ENCODE peak calls at places on chromosomes 4 and X, in five cellular contexts. One of them, this sample, is unnamed.

GRCh38 chr4:15291133-15291532 is 136.7 kb upstream of the C1QTNF7 start:
- DNase-seq in coronary artery: no peak
- DNase-seq in foreskin fibroblast: peak; percentile 52
- DNase-seq in right lobe of liver: no peak
- DNase-seq in colonic mucosa: no peak
- DNase-seq in this sample: no peak

GRCh38 chr4:46249106-46249505 is 125.3 kb upstream of the GABRG1 start:
- DNase-seq in coronary artery: no peak
- DNase-seq in foreskin fibroblast: no peak
- DNase-seq in right lobe of liver: no peak
- DNase-seq in colonic mucosa: no peak
- DNase-seq in this sample: no peak

GRCh38 chrX:130066975-130067615 is 43.2 kb downstream of the ELF4 start:
- DNase-seq in coronary artery: no peak
- DNase-seq in foreskin fibroblast: no peak
- DNase-seq in right lobe of liver: no peak
- DNase-seq in colonic mucosa: no peak
- DNase-seq in this sample: no peak

GRCh38 chr4:110850461-110851447 is 227.9 kb upstream of the PITX2 start:
- DNase-seq in coronary artery: no peak
- DNase-seq in foreskin fibroblast: no peak
- DNase-seq in right lobe of liver: no peak
- DNase-seq in colonic mucosa: peak; percentile 70
- DNase-seq in this sample: no peak

GRCh38 chrX:104696667-104697066 is 130.7 kb downstream of the IL1RAPL2 start:
- DNase-seq in coronary artery: no peak
- DNase-seq in foreskin fibroblast: no peak
- DNase-seq in right lobe of liver: no peak
- DNase-seq in colonic mucosa: no peak
- DNase-seq in this sample: no peak

GRCh38 chrX:37314526-37314925 is 34.6 kb upstream of the PRRG1 start:
- DNase-seq in coronary artery: no peak
- DNase-seq in foreskin fibroblast: peak; percentile 1
- DNase-seq in right lobe of liver: no peak
- DNase-seq in colonic mucosa: no peak
- DNase-seq in this sample: no peak

GRCh38 chrX:55758033-55758432 is 40.5 kb downstream of the RRAGB start:
- DNase-seq in coronary artery: no peak
- DNase-seq in foreskin fibroblast: peak; percentile 7
- DNase-seq in right lobe of liver: no peak
- DNase-seq in colonic mucosa: no peak
- DNase-seq in this sample: no peak

GRCh38 chr4:7324651-7325121 is 110.0 kb downstream of the PSAPL1 start:
- DNase-seq in coronary artery: no peak
- DNase-seq in foreskin fibroblast: no peak
- DNase-seq in right lobe of liver: no peak
- DNase-seq in colonic mucosa: no peak
- DNase-seq in this sample: no peak

GRCh38 chr4:113394730-113395530 is 345.5 kb downstream of the ANK2 start:
- DNase-seq in coronary artery: no peak
- DNase-seq in foreskin fibroblast: peak; percentile 70
- DNase-seq in right lobe of liver: no peak
- DNase-seq in colonic mucosa: peak; percentile 77
- DNase-seq in this sample: peak; percentile 58

GRCh38 chr4:140372607-140373327 is 679 bp upstream of the SCOC start:
- DNase-seq in coronary artery: no peak
- DNase-seq in foreskin fibroblast: no peak
- DNase-seq in right lobe of liver: no peak
- DNase-seq in colonic mucosa: no peak
- DNase-seq in this sample: peak; percentile 58

GRCh38 chr4:113901994-113902787 is 77.3 kb downstream of the ARSJ start:
- DNase-seq in coronary artery: no peak
- DNase-seq in foreskin fibroblast: no peak
- DNase-seq in right lobe of liver: peak; percentile 77
- DNase-seq in colonic mucosa: peak; percentile 79
- DNase-seq in this sample: peak; percentile 23

GRCh38 chr4:38671594-38671943 is 7.6 kb downstream of the KLF3 start:
- DNase-seq in coronary artery: no peak
- DNase-seq in foreskin fibroblast: no peak
- DNase-seq in right lobe of liver: no peak
- DNase-seq in colonic mucosa: no peak
- DNase-seq in this sample: no peak

GRCh38 chr4:6095023-6095817 is 77.0 kb upstream of the C4orf50 start:
- DNase-seq in coronary artery: no peak
- DNase-seq in foreskin fibroblast: no peak
- DNase-seq in right lobe of liver: no peak
- DNase-seq in colonic mucosa: no peak
- DNase-seq in this sample: no peak

GRCh38 chrX:9698566-9698965 is 67.1 kb downstream of the GPR143 start:
- DNase-seq in coronary artery: no peak
- DNase-seq in foreskin fibroblast: no peak
- DNase-seq in right lobe of liver: no peak
- DNase-seq in colonic mucosa: no peak
- DNase-seq in this sample: no peak

GRCh38 chrX:29470029-29470428 is 745.3 kb upstream of the MAGEB2 start:
- DNase-seq in coronary artery: no peak
- DNase-seq in foreskin fibroblast: peak; percentile 14
- DNase-seq in right lobe of liver: no peak
- DNase-seq in colonic mucosa: no peak
- DNase-seq in this sample: no peak

GRCh38 chr4:151667025-151667424 is 93.8 kb downstream of the GATB start:
- DNase-seq in coronary artery: no peak
- DNase-seq in foreskin fibroblast: peak; percentile 68
- DNase-seq in right lobe of liver: no peak
- DNase-seq in colonic mucosa: no peak
- DNase-seq in this sample: no peak

GRCh38 chr4:94595880-94596483 is 144.2 kb downstream of the PDLIM5 start:
- DNase-seq in coronary artery: no peak
- DNase-seq in foreskin fibroblast: peak; percentile 22
- DNase-seq in right lobe of liver: no peak
- DNase-seq in colonic mucosa: no peak
- DNase-seq in this sample: peak; percentile 41

GRCh38 chrX:109535578-109535977 is 1.1 kb upstream of the NXT2 start:
- DNase-seq in coronary artery: no peak
- DNase-seq in foreskin fibroblast: no peak
- DNase-seq in right lobe of liver: no peak
- DNase-seq in colonic mucosa: no peak
- DNase-seq in this sample: no peak
- TF ChIP-seq CTCF in coronary artery: no peak
- TF ChIP-seq CTCF in foreskin fibroblast: no peak
- TF ChIP-seq CTCF in right lobe of liver: no peak
- TF ChIP-seq CTCF in colonic mucosa: no peak
- TF ChIP-seq CTCF in this sample: no peak

DNA sequence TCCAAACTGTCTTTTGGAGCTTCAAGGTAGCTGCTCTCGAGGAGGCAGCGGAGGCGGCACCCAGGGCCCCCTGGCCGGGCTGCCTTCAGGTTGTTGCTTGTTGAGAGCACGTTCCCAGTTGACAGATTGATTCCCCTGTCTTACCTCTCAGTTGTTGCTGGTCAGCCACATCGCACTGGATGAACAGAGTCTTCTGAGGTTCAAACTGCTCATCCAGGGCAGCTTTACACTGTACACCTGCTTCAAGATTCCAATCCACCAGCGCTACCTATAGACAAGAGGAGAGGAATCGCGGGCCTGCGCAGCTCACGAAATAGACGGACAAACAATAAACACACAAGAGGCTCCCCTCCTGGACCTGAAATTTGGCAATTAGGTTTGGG is 497 bp downstream of the HPGD start:
- DNase-seq in coronary artery: no peak
- DNase-seq in foreskin fibroblast: no peak
- DNase-seq in right lobe of liver: no peak
- DNase-seq in colonic mucosa: peak; percentile 67
- DNase-seq in this sample: peak; percentile 13
- TF ChIP-seq CTCF in coronary artery: no peak
- TF ChIP-seq CTCF in foreskin fibroblast: no peak
- TF ChIP-seq CTCF in right lobe of liver: no peak
- TF ChIP-seq CTCF in colonic mucosa: no peak
- TF ChIP-seq CTCF in this sample: no peak

DNA sequence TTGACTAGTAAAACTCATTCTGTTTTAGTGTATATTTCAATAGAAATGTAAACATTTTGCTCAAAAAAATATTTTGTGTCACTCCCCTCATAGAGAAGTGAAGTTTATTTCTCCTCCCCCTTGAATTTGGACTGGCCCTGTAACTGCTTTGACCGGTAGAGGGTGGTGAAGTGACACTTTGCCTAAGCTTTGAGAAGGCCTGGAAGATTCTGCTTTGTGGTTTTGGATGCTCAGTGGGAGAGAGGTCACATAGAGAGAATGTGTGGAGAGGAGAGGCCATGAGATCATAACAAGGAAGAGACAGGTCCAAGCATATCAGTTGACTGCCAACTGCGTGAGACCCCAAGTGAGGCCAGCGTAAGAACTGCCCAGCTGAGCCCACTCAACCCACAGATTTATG is 19.1 kb upstream of the ARX start:
- DNase-seq in coronary artery: no peak
- DNase-seq in foreskin fibroblast: no peak
- DNase-seq in right lobe of liver: no peak
- DNase-seq in colonic mucosa: no peak
- DNase-seq in this sample: no peak
- TF ChIP-seq CTCF in coronary artery: no peak
- TF ChIP-seq CTCF in foreskin fibroblast: peak; percentile 9
- TF ChIP-seq CTCF in right lobe of liver: no peak
- TF ChIP-seq CTCF in colonic mucosa: no peak
- TF ChIP-seq CTCF in this sample: no peak

GRCh38 chr4:98343640-98344039 is 82.5 kb downstream of the RAP1GDS1 start:
- DNase-seq in coronary artery: no peak
- DNase-seq in foreskin fibroblast: no peak
- DNase-seq in right lobe of liver: no peak
- DNase-seq in colonic mucosa: no peak
- DNase-seq in this sample: no peak

GRCh38 chr4:98345838-98346237 is 84.7 kb downstream of the RAP1GDS1 start:
- DNase-seq in coronary artery: no peak
- DNase-seq in foreskin fibroblast: no peak
- DNase-seq in right lobe of liver: no peak
- DNase-seq in colonic mucosa: no peak
- DNase-seq in this sample: no peak

GRCh38 chr4:98338761-98339438 is 77.7 kb downstream of the RAP1GDS1 start:
- DNase-seq in coronary artery: no peak
- DNase-seq in foreskin fibroblast: no peak
- DNase-seq in right lobe of liver: no peak
- DNase-seq in colonic mucosa: no peak
- DNase-seq in this sample: no peak

DNA sequence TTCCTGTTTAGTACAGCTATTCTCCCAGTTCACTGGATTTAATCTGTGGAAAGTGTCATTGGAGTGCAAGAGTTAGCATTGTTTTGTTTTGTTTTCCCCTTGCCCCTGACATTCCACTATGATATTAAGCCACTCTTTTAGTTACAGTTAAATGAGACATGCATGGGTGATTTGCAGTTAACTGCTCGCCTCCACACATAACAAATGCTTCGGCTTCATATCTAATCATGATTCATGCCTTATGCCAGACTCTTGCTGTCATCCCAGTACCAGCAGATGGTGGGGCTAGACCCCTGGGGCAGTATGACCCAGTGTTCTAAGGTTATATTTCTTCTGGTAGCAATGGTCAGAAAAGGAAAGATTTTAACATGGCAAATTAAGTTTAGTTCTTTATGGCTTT is 80.1 kb downstream of the RAP1GDS1 start:
- DNase-seq in coronary artery: no peak
- DNase-seq in foreskin fibroblast: peak; percentile 38
- DNase-seq in right lobe of liver: no peak
- DNase-seq in colonic mucosa: no peak
- DNase-seq in this sample: no peak
- TF ChIP-seq CTCF in coronary artery: no peak
- TF ChIP-seq CTCF in foreskin fibroblast: no peak
- TF ChIP-seq CTCF in right lobe of liver: no peak
- TF ChIP-seq CTCF in colonic mucosa: no peak
- TF ChIP-seq CTCF in this sample: no peak

GRCh38 chr4:84451546-84451945 is 47.5 kb downstream of the NKX6-1 start:
- DNase-seq in coronary artery: no peak
- DNase-seq in foreskin fibroblast: no peak
- DNase-seq in right lobe of liver: no peak
- DNase-seq in colonic mucosa: no peak
- DNase-seq in this sample: no peak
- TF ChIP-seq CTCF in coronary artery: no peak
- TF ChIP-seq CTCF in foreskin fibroblast: peak; percentile 56
- TF ChIP-seq CTCF in right lobe of liver: no peak
- TF ChIP-seq CTCF in colonic mucosa: no peak
- TF ChIP-seq CTCF in this sample: peak; percentile 10

GRCh38 chr4:121112530-121112929 is 40.2 kb upstream of the NDNF start:
- DNase-seq in coronary artery: no peak
- DNase-seq in foreskin fibroblast: no peak
- DNase-seq in right lobe of liver: no peak
- DNase-seq in colonic mucosa: no peak
- DNase-seq in this sample: no peak
- TF ChIP-seq CTCF in coronary artery: peak; percentile 27
- TF ChIP-seq CTCF in foreskin fibroblast: no peak
- TF ChIP-seq CTCF in right lobe of liver: peak; percentile 39
- TF ChIP-seq CTCF in colonic mucosa: peak; percentile 44
- TF ChIP-seq CTCF in this sample: peak; percentile 31

DNA sequence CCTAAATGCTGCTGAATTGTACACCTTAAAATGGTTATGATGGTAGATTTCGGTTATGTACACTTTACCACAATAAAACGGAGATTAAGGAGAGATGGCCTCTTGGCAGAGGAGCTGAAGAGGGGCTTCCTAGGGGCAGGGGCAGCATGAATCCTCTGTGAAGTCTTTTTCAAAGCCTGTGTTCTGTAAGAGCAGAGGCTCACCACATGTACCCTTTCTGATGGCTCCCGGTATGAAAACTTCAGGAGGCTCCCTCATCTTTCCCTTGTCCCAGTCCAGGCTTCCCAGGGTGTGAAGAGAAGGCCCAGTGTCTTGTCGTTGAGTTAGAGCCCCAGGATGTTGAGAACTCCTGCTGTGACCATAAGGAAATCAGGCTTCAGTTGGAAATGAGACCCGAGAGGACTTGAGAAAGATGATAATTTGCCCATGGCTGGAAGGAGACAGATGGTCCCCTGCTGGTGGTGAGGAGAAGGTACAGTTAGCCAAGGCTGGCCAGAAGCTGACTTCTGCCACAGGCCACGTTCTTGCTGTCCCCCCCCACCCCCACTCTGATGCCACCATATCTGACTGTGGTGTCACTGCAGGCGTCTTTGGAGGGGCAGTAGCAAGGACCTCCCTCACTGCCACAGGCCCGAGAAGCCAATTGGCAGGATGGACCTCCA is 31.8 kb upstream of the MTM1 start:
- DNase-seq in coronary artery: no peak
- DNase-seq in foreskin fibroblast: no peak
- DNase-seq in right lobe of liver: no peak
- DNase-seq in colonic mucosa: no peak
- DNase-seq in this sample: no peak
- TF ChIP-seq CTCF in coronary artery: no peak
- TF ChIP-seq CTCF in foreskin fibroblast: no peak
- TF ChIP-seq CTCF in right lobe of liver: peak; percentile 9
- TF ChIP-seq CTCF in colonic mucosa: no peak
- TF ChIP-seq CTCF in this sample: no peak